ENCODE peak calls at places on chromosomes 6 and 20, in nine cellular contexts. U is body of pancreas, R is sigmoid colon, M is spleen, J is ovary, N is H54, T is prostate gland, P is HCT116, C is upper lobe of left lung. O is an unnamed sample.

GRCh38 chr6:130240232-130240631 is 17.5 kb upstream of the SAMD3 start:
- DNase-seq in R (no peak), C (no peak), J (no peak), T (no peak), N (no peak), U (no peak), M (no peak), P (no peak), O (no peak)

GRCh38 chr20:62734881-62735280 is 26.2 kb downstream of the NTSR1 start:
- DNase-seq in P (no peak), R (no peak), N (no peak), T (no peak), U (no peak), M (peak; percentile 67), J (peak; percentile 21), C (peak; percentile 28), O (no peak)

GRCh38 chr6:6811151-6812002 is 222.9 kb downstream of the LY86 start:
- DNase-seq in T (no peak), M (no peak), C (peak; percentile 72), R (no peak), P (peak; percentile 100), N (peak; percentile 78), J (no peak), U (peak; percentile 71), O (no peak)

GRCh38 chr6:150492941-150493340 is 106.7 kb upstream of the PLEKHG1 start:
- DNase-seq in N (peak; percentile 34), C (no peak), J (no peak), P (no peak), R (no peak), U (no peak), T (no peak), M (no peak), O (no peak)

GRCh38 chr20:63132715-63133471 is 83.0 kb downstream of the YTHDF1 start:
- DNase-seq in T (no peak), J (peak; percentile 17), M (peak; percentile 61), U (no peak), R (peak; percentile 42), P (no peak), N (no peak), C (peak; percentile 15), O (no peak)

GRCh38 chr6:31092769-31093505 is 19.4 kb downstream of the C6orf15 start:
- DNase-seq in N (no peak), P (no peak), R (no peak), U (no peak), C (no peak), J (no peak), M (no peak), T (no peak), O (no peak)

GRCh38 chr6:143575440-143575839 is 63.9 kb upstream of the FUCA2 start:
- DNase-seq in P (peak; percentile 73), U (peak; percentile 57), M (no peak), R (peak; percentile 74), C (peak; percentile 56), J (no peak), N (peak; percentile 24), T (peak; percentile 66), O (peak; percentile 39)

GRCh38 chr6:10736721-10737120 is 10.9 kb upstream of the TMEM14B start:
- DNase-seq in C (no peak), U (no peak), N (no peak), R (no peak), M (no peak), P (no peak), T (no peak), J (no peak), O (no peak)

GRCh38 chr6:43983191-43983590 is 144.1 kb downstream of the MRPL14 start:
- DNase-seq in J (no peak), U (no peak), T (no peak), N (no peak), M (no peak), R (peak; percentile 22), P (no peak), C (no peak), O (no peak)
- TF ChIP-seq POLR2A in J (no peak), U (no peak), T (no peak), N (no peak), M (no peak), R (no peak), P (no peak), C (no peak), O (no peak)

GRCh38 chr6:168877821-168878282 is 375.8 kb downstream of the THBS2 start:
- DNase-seq in J (no peak), C (no peak), T (peak; percentile 75), U (peak; percentile 60), P (no peak), M (no peak), N (no peak), R (no peak), O (no peak)
- TF ChIP-seq POLR2A in J (no peak), C (no peak), T (no peak), U (no peak), P (no peak), M (no peak), N (no peak), R (no peak), O (no peak)

GRCh38 chr20:61419501-61419900 is 167.4 kb downstream of the CDH4 start:
- DNase-seq in R (no peak), M (no peak), C (no peak), P (no peak), T (no peak), N (no peak), U (no peak), J (no peak), O (no peak)
- TF ChIP-seq POLR2A in R (no peak), M (no peak), C (no peak), P (no peak), T (no peak), N (no peak), U (no peak), J (no peak), O (no peak)

DNA sequence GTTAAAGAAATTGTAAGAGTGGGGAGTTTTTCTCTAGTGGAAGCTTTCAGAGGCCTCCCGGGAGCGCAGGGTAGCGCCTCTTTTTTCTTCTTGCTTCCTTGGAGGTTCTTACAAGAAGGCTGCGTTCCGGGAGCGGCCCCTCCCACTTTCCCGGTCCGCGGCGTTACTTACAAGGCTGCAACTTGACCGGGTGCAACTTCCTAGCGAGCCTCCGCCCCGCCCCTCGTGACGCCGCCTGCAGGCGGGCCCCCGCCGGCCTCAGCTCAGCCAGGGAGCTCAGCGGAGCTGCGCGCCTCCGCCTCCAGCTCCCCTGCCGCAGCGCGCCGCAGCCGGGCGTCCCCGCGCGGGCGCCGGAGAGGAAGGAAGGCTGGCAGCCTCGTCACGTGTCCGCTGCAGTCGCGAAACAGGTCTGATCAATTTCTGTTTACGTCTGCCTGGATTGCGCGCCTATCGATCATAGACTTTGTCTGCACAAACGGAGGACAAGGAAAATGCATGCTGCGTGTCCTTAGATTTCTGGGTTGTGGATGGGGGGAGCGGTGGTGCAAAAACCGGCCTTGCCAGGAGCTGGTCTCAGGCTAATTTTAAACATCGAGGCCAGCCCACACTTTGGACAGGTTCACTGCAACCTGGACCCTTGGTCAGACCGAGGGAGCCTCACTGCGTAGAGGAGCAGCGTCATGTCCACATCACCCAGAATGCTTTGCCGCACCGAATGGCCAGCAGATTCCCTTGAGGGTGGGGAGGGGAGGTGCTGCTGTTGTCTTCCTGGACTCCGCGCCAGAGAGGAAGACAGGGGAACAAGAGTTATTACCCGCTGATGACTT is at the start of the genes FAM217B and PPP1R3D:
- DNase-seq in R (peak; percentile 100), U (peak; percentile 96), M (peak; percentile 100), P (peak; percentile 81), J (peak; percentile 97), N (peak; percentile 95), T (peak; percentile 100), C (peak; percentile 100), O (peak; percentile 95)
- TF ChIP-seq POLR2A in R (peak; percentile 51), U (peak; percentile 84), M (peak; percentile 73), P (peak; percentile 47), J (peak; percentile 80), N (peak; percentile 95), T (peak; percentile 91), C (peak; percentile 90), O (peak; percentile 70)

DNA sequence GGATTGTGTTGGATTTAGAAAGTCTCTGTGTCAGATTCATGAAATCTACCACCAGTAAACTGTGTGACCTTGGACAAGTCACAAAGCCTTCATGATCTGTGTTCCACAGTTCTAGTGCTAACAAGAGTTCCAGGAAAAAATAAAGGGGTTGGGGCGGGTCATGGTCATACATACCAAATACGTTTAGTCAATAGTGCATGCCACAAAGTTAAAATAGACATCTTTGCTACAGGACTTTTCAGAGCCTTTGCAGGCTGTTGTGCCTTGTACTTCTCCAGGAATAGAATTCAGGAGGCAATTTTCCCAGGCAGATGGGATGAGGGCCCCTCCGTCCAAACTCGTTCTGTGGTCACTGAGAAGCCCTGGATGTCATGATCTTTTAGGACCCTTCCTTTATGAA is 127.2 kb downstream of the EYA2 start:
- DNase-seq in M (no peak), P (no peak), R (no peak), C (no peak), J (no peak), T (no peak), U (no peak), N (no peak), O (no peak)
- TF ChIP-seq POLR2A in M (no peak), P (no peak), R (no peak), C (no peak), J (no peak), T (no peak), U (no peak), N (no peak), O (no peak)